ENCODE peak calls at places on chromosome 7, in eight cellular contexts. L is Kasumi-1, Y is tibial artery, Q is neural crest cell, B is spleen, J is T-cell, R is fibroblast of pulmonary artery, S is head of caudate nucleus. X is an unnamed sample.

GRCh38 chr7:151506901-151507382 is 12.8 kb downstream of the RHEB start:
- DNase-seq in Y (no peak), Q (no peak), R (no peak), J (no peak), S (no peak), B (no peak), L (no peak), X (no peak)

GRCh38 chr7:20894806-20895205 is 108.1 kb upstream of the SP8 start:
- DNase-seq in Q (no peak), Y (no peak), S (no peak), B (no peak), R (no peak), J (no peak), L (no peak), X (no peak)

GRCh38 chr7:115782716-115783460 is 247.7 kb downstream of the TFEC start:
- DNase-seq in B (no peak), S (peak; percentile 17), L (no peak), Y (no peak), Q (no peak), R (no peak), J (no peak), X (peak; percentile 7)

GRCh38 chr7:43834463-43835251 is 34.7 kb downstream of the MRPS24 start:
- DNase-seq in J (peak; percentile 2), Y (no peak), B (no peak), Q (no peak), R (peak; percentile 8), L (peak; percentile 50), S (no peak), X (peak; percentile 32)

GRCh38 chr7:116653204-116653603 is 18.8 kb upstream of the MET start:
- DNase-seq in J (no peak), L (peak; percentile 9), Y (no peak), Q (no peak), R (peak; percentile 57), B (no peak), S (no peak), X (peak; percentile 75)

GRCh38 chr7:104686286-104686685 is 327.7 kb upstream of the KMT2E start:
- DNase-seq in R (no peak), L (no peak), Y (no peak), B (no peak), S (no peak), Q (no peak), J (no peak), X (no peak)

GRCh38 chr7:106041140-106041717 is 70.9 kb downstream of the SYPL1 start:
- DNase-seq in J (peak; percentile 20), Q (peak; percentile 59), L (peak; percentile 31), B (no peak), Y (no peak), R (peak; percentile 42), S (no peak), X (peak; percentile 27)

GRCh38 chr7:19122018-19122588 is 4.7 kb upstream of the TWIST1 start:
- DNase-seq in B (no peak), S (no peak), R (peak; percentile 83), Y (no peak), Q (no peak), L (peak; percentile 3), J (no peak), X (peak; percentile 73)

GRCh38 chr7:159066816-159067601 is 77.7 kb downstream of the VIPR2 start:
- DNase-seq in J (no peak), Y (no peak), R (no peak), S (no peak), Q (no peak), L (no peak), B (no peak), X (no peak)

GRCh38 chr7:69129524-69129923 is 468.8 kb upstream of the AUTS2 start:
- DNase-seq in B (no peak), J (no peak), S (no peak), R (no peak), L (no peak), Q (no peak), Y (no peak), X (no peak)

GRCh38 chr7:158786898-158787297 is 42.4 kb downstream of the ESYT2 start:
- DNase-seq in R (no peak), B (no peak), J (no peak), Y (no peak), L (no peak), Q (no peak), S (no peak), X (no peak)

GRCh38 chr7:4951903-4952636 is 6.9 kb downstream of the MMD2 start:
- DNase-seq in J (no peak), Q (no peak), Y (no peak), L (peak; percentile 2), B (no peak), S (no peak), R (peak; percentile 39), X (peak; percentile 28)

GRCh38 chr7:33952824-33953223 is 47.5 kb downstream of the BMPER start:
- DNase-seq in R (no peak), S (no peak), L (no peak), Q (no peak), J (no peak), Y (no peak), B (no peak), X (peak; percentile 73)

GRCh38 chr7:27161214-27161720 is 4.1 kb downstream of the HOXA9 start:
- DNase-seq in B (peak; percentile 86), L (peak; percentile 73), Y (peak; percentile 69), Q (no peak), J (no peak), R (no peak), S (no peak), X (no peak)

GRCh38 chr7:102933763-102934162 is 21.0 kb downstream of the LRRC17 start:
- DNase-seq in Y (peak; percentile 64), S (peak; percentile 19), Q (peak; percentile 10), L (no peak), J (no peak), R (peak; percentile 99), B (no peak), X (peak; percentile 98)

GRCh38 chr7:154928136-154929005 is 74.6 kb downstream of the PAXIP1 start:
- DNase-seq in B (peak; percentile 81), R (peak; percentile 97), Q (no peak), S (no peak), Y (peak; percentile 36), L (peak; percentile 94), J (peak; percentile 27), X (peak; percentile 90)

GRCh38 chr7:143518521-143518920 is 40.8 kb downstream of the TAS2R41 start:
- DNase-seq in B (no peak), Q (no peak), J (no peak), L (no peak), S (no peak), Y (no peak), R (no peak), X (no peak)

GRCh38 chr7:5702876-5703571 is 78.4 kb downstream of the RNF216 start:
- DNase-seq in Y (no peak), J (no peak), Q (no peak), S (peak; percentile 84), R (no peak), B (no peak), L (no peak), X (peak; percentile 64)

GRCh38 chr7:8189615-8190014 is 72.4 kb downstream of the ICA1 start:
- DNase-seq in B (no peak), R (no peak), S (no peak), Q (no peak), L (no peak), J (no peak), Y (no peak), X (no peak)

GRCh38 chr7:117728858-117729257 is 144.4 kb downstream of the CTTNBP2 start:
- DNase-seq in R (no peak), Y (no peak), S (no peak), L (no peak), J (no peak), B (no peak), Q (no peak), X (no peak)

GRCh38 chr7:124276005-124276606 is 243.2 kb upstream of the TMEM229A start:
- DNase-seq in Y (no peak), L (peak; percentile 21), B (no peak), J (no peak), Q (peak; percentile 39), R (peak; percentile 7), S (no peak), X (peak; percentile 18)

X was measured in amniotic epithelial cell.